ENCODE peak calls at places on chromosomes 12 and 14, in seven cellular contexts. P is EL; G is ureter; E is T-helper 22 cell; J is foreskin keratinocyte; B is endodermal cell; Q is stimulated activated CD4-positive, alpha-beta T cell treated with anti-CD3 and anti-CD28 coated beads, Interleukin-4, amount 100 ng/mL, for 1 hour. O is an unnamed sample.

GRCh38 chr14:20499881-20500280 is 5.5 kb upstream of the RNASE10 start:
- DNase-seq in P (no peak), B (no peak), E (no peak), J (no peak), G (no peak), Q (no peak), O (no peak)

GRCh38 chr12:107092669-107093546 is 441 bp downstream of the CRY1 start:
- DNase-seq in J (no peak), B (peak), Q (peak), G (peak), P (peak), E (peak), O (peak)

GRCh38 chr14:63614964-63615363 is 26.7 kb downstream of the WDR89 start:
- DNase-seq in Q (no peak), E (no peak), J (no peak), G (no peak), B (no peak), P (peak), O (peak)

GRCh38 chr12:115898670-115899069 is 378.8 kb downstream of the MED13L start:
- DNase-seq in J (no peak), Q (no peak), E (no peak), B (peak), G (no peak), P (no peak), O (peak)

GRCh38 chr12:66647034-66647691 is 31.7 kb downstream of the GRIP1 start:
- DNase-seq in E (no peak), Q (no peak), P (peak), J (peak), B (no peak), G (no peak), O (peak)

GRCh38 chr14:62739647-62740046 is 305.6 kb downstream of the KCNH5 start:
- DNase-seq in Q (no peak), B (no peak), P (no peak), G (no peak), E (no peak), J (no peak), O (no peak)

GRCh38 chr12:57185906-57186508 is 30.6 kb upstream of the NXPH4 start:
- DNase-seq in J (no peak), P (no peak), E (no peak), B (no peak), Q (no peak), G (no peak), O (no peak)

GRCh38 chr14:99654235-99655000 is 9.5 kb downstream of the HHIPL1 start:
- DNase-seq in P (peak), G (peak), B (no peak), E (no peak), Q (no peak), J (peak), O (peak)

GRCh38 chr14:105911006-105911847 is 384.8 kb downstream of the TMEM121 start:
- DNase-seq in E (no peak), Q (no peak), J (no peak), G (no peak), B (no peak), P (no peak), O (no peak)